ENCODE peak calls at places on chromosomes 4 and X, in six cellular contexts. E is GM13976, A is spleen, L is BE2C, J is nephron progenitor cell, T is progenitor cell of endocrine pancreas. I is an unnamed sample.

GRCh38 chr4:153465583-153465921 is 608 bp upstream of the TMEM131L start:
- DNase-seq in E (peak; percentile 62), A (peak; percentile 90), J (peak; percentile 45), L (peak; percentile 49), T (peak; percentile 18), I (peak; percentile 52)

GRCh38 chr4:153573881-153574807 is 108.0 kb downstream of the TMEM131L start:
- DNase-seq in J (no peak), A (peak; percentile 83), T (no peak), E (peak; percentile 51), L (peak; percentile 60), I (peak; percentile 54)

GRCh38 chr4:125283702-125284279 is 31.0 kb upstream of the FAT4 start:
- DNase-seq in J (peak; percentile 12), A (no peak), E (peak; percentile 21), T (no peak), L (no peak), I (peak; percentile 11)

GRCh38 chr4:26094076-26094475 is 180.1 kb downstream of the SMIM20 start:
- DNase-seq in E (no peak), L (no peak), A (no peak), T (no peak), J (no peak), I (no peak)

GRCh38 chr4:39648213-39648612 is 9.5 kb upstream of the SMIM14 start:
- DNase-seq in T (no peak), A (no peak), L (no peak), E (no peak), J (no peak), I (no peak)

GRCh38 chrX:637660-638481 is 7.3 kb downstream of the SHOX start:
- DNase-seq in A (no peak), L (no peak), T (no peak), J (no peak), E (no peak), I (no peak)

GRCh38 chrX:130196453-130196852 is 24.7 kb downstream of the RAB33A start:
- DNase-seq in E (no peak), A (no peak), T (no peak), L (no peak), J (no peak), I (no peak)

GRCh38 chr4:174681723-174682300 is 147.2 kb downstream of the GLRA3 start:
- DNase-seq in E (no peak), A (no peak), L (no peak), T (no peak), J (no peak), I (no peak)

GRCh38 chr4:95358320-95358889 is 190.4 kb downstream of the UNC5C start:
- DNase-seq in A (no peak), E (no peak), T (no peak), L (no peak), J (no peak), I (no peak)

GRCh38 chr4:45629717-45630116 is 494.1 kb downstream of the GABRG1 start:
- DNase-seq in A (no peak), E (no peak), J (no peak), L (no peak), T (no peak), I (no peak)

GRCh38 chrX:153662266-153662665 is 11.3 kb downstream of the PNCK start:
- DNase-seq in T (peak; percentile 27), E (peak; percentile 23), A (peak; percentile 83), J (peak; percentile 63), L (peak; percentile 68), I (peak; percentile 49)

GRCh38 chr4:101103381-101104142 is 243.8 kb downstream of the PPP3CA start:
- DNase-seq in A (no peak), E (no peak), T (no peak), J (no peak), L (no peak), I (peak; percentile 43)

GRCh38 chr4:38094419-38094818 is 134.2 kb downstream of the PTTG2 start:
- DNase-seq in A (no peak), E (no peak), T (no peak), J (no peak), L (peak; percentile 54), I (no peak)

GRCh38 chr4:38574559-38575333 is 89.3 kb upstream of the KLF3 start:
- DNase-seq in A (no peak), T (no peak), E (no peak), J (no peak), L (no peak), I (no peak)

GRCh38 chrX:106484233-106484632 is 127.5 kb upstream of the RADX start:
- DNase-seq in E (no peak), L (no peak), T (no peak), A (no peak), J (no peak), I (no peak)

GRCh38 chr4:26023191-26023972 is 109.4 kb downstream of the SMIM20 start:
- DNase-seq in E (no peak), T (no peak), J (no peak), A (no peak), L (no peak), I (no peak)

GRCh38 chr4:61505773-61506640 is 305.9 kb downstream of the ADGRL3 start:
- DNase-seq in T (no peak), E (no peak), L (no peak), A (no peak), J (no peak), I (no peak)

GRCh38 chr4:158316264-158316663 is 106.0 kb downstream of the TMEM144 start:
- DNase-seq in J (no peak), T (no peak), A (no peak), L (no peak), E (no peak), I (no peak)

GRCh38 chr4:153222790-153223417 is 18.7 kb downstream of the TRIM2 start:
- DNase-seq in J (peak; percentile 74), T (peak; percentile 30), E (peak; percentile 65), A (peak; percentile 81), L (peak; percentile 67), I (peak; percentile 53)

GRCh38 chr4:160685729-160686128 is 1478.1 kb downstream of the FSTL5 start:
- DNase-seq in A (no peak), L (no peak), J (no peak), T (no peak), E (no peak), I (no peak)

GRCh38 chr4:48490012-48490679 is at the start of gene ZAR1:
- DNase-seq in J (peak; percentile 43), T (peak; percentile 11), E (peak; percentile 62), A (no peak), L (no peak), I (peak; percentile 18)

GRCh38 chrX:40368611-40369061 is 212.1 kb upstream of the ATP6AP2 start:
- DNase-seq in J (no peak), T (no peak), E (no peak), A (no peak), L (no peak), I (no peak)

GRCh38 chr4:25563071-25563564 is 92.5 kb upstream of the SLC34A2 start:
- DNase-seq in E (no peak), J (no peak), T (no peak), A (no peak), L (no peak), I (no peak)

GRCh38 chr4:112077743-112078142 is 67.5 kb upstream of the FAM241A start:
- DNase-seq in L (no peak), T (no peak), A (no peak), E (no peak), J (no peak), I (no peak)

GRCh38 chr4:76594152-76594551 is 159.1 kb downstream of the SHROOM3 start:
- DNase-seq in A (no peak), E (no peak), J (no peak), L (no peak), T (no peak), I (no peak)

GRCh38 chrX:96611619-96612362 is 72.9 kb upstream of the DIAPH2 start:
- DNase-seq in L (peak; percentile 24), E (no peak), T (no peak), A (no peak), J (no peak), I (peak; percentile 5)

GRCh38 chrX:66602381-66602938 is 36.4 kb downstream of the EDA2R start:
- DNase-seq in A (no peak), J (no peak), E (no peak), T (no peak), L (no peak), I (no peak)

GRCh38 chr4:76605099-76605563 is 170.1 kb downstream of the SHROOM3 start:
- DNase-seq in L (no peak), E (no peak), J (no peak), T (no peak), A (no peak), I (no peak)

GRCh38 chr4:123546123-123546654 is 149.6 kb downstream of the SPRY1 start:
- DNase-seq in J (no peak), L (no peak), T (no peak), E (no peak), A (no peak), I (no peak)

GRCh38 chr4:7797330-7797729 is 142.3 kb downstream of the AFAP1 start:
- DNase-seq in A (peak; percentile 32), T (no peak), E (no peak), J (no peak), L (no peak), I (no peak)

GRCh38 chr4:7799723-7800122 is 139.9 kb downstream of the AFAP1 start:
- DNase-seq in L (no peak), A (no peak), E (no peak), T (no peak), J (no peak), I (no peak)

GRCh38 chr4:7799306-7799705 is 140.4 kb downstream of the AFAP1 start:
- DNase-seq in T (no peak), L (no peak), E (no peak), J (no peak), A (peak; percentile 54), I (no peak)

GRCh38 chr4:7800410-7800809 is 139.3 kb downstream of the AFAP1 start:
- DNase-seq in T (no peak), J (no peak), L (no peak), E (no peak), A (peak; percentile 73), I (no peak)

GRCh38 chr4:7798215-7798995 is 141.3 kb downstream of the AFAP1 start:
- DNase-seq in L (no peak), T (no peak), J (no peak), A (peak; percentile 34), E (no peak), I (no peak)
- TF ChIP-seq CTCF in L (no peak), T (no peak), J (no peak), A (no peak), E (no peak), I (no peak)

GRCh38 chr4:99855677-99856076 is 38.5 kb downstream of the LAMTOR3 start:
- DNase-seq in J (no peak), T (no peak), E (peak; percentile 32), A (no peak), L (no peak), I (peak; percentile 2)
- TF ChIP-seq CTCF in J (no peak), T (no peak), E (no peak), A (peak; percentile 32), L (no peak), I (no peak)

GRCh38 chrX:135543924-135544323 is 23.5 kb downstream of the INTS6L start:
- DNase-seq in E (no peak), T (no peak), L (no peak), A (no peak), J (no peak), I (no peak)
- TF ChIP-seq CTCF in E (peak; percentile 13), T (peak; percentile 20), L (peak; percentile 37), A (no peak), J (no peak), I (peak; percentile 6)

DNA sequence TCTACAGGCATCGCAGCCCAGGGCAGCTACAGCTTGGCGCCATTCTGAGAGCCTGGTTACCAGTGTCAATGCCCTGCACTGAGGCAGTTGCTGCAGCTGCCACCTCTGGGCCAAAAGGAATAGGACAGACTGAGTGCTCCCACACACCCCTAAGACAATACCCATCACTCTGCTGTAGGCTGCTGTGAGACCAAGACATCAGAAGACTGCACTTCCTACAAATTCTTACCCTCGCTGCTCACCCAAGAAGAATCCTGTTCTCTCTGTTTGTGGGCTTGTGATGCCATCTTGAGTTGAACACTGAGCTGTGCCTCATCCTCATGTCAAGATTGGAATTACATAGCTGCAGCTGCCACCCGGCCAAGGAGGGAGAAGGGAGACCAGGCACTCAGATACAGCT is 1847.0 kb upstream of the PCDH10 start:
- DNase-seq in J (no peak), E (no peak), L (no peak), T (no peak), A (peak; percentile 22), I (no peak)
- TF ChIP-seq CTCF in J (no peak), E (no peak), L (peak; percentile 32), T (no peak), A (no peak), I (no peak)

I was measured in cardiac muscle cell.